ENCODE peak calls at places on chromosomes 2 and 18, in six cellular contexts. E is T-cell; H is NCI-H1105; C is CD4-positive, alpha-beta T cell; Y is HTR-8/SVneo; J is fibroblast of pulmonary artery. L is an unnamed sample.
A peak's percentile ranks its signal among the peaks of the same experiment; 100 is the strongest.

GRCh38 chr2:144320491-144320890 is 199.4 kb downstream of the ZEB2 start:
- DNase-seq in C (peak; percentile 45), E (peak; percentile 12), H (no peak), Y (peak; percentile 38), J (peak; percentile 46), L (no peak)

GRCh38 chr2:33121925-33122324 is 175.2 kb downstream of the LTBP1 start:
- DNase-seq in Y (no peak), J (no peak), C (no peak), E (no peak), H (no peak), L (no peak)

GRCh38 chr2:27977623-27978312 is 87.2 kb downstream of the BABAM2 start:
- DNase-seq in H (no peak), E (no peak), C (no peak), Y (peak; percentile 59), J (peak; percentile 85), L (no peak)

GRCh38 chr18:12975488-12975887 is 15.7 kb upstream of the CEP192 start:
- DNase-seq in C (no peak), E (no peak), Y (no peak), H (no peak), J (no peak), L (no peak)

GRCh38 chr18:11074879-11075278 is 74.5 kb downstream of the PIEZO2 start:
- DNase-seq in H (peak; percentile 89), E (no peak), C (no peak), J (no peak), Y (no peak), L (no peak)

GRCh38 chr2:20448246-20449046 is 1.6 kb downstream of the RHOB start:
- DNase-seq in J (peak; percentile 50), Y (no peak), C (no peak), E (no peak), H (no peak), L (no peak)

GRCh38 chr2:174794851-174795374 is 30.6 kb upstream of the CHRNA1 start:
- DNase-seq in C (no peak), J (no peak), E (no peak), Y (no peak), H (no peak), L (no peak)

GRCh38 chr18:43271593-43272432 is 5.5 kb downstream of the SYT4 start:
- DNase-seq in E (no peak), Y (no peak), C (no peak), J (peak; percentile 79), H (peak; percentile 16), L (no peak)

GRCh38 chr18:58605027-58606020 is 23.6 kb downstream of the ALPK2 start:
- DNase-seq in J (peak; percentile 76), C (peak; percentile 8), E (no peak), H (no peak), Y (no peak), L (no peak)

GRCh38 chr2:70553334-70553583 is 367 bp downstream of the TGFA start:
- DNase-seq in E (peak; percentile 15), C (no peak), Y (no peak), H (no peak), J (no peak), L (no peak)

GRCh38 chr2:64192080-64192479 is 47.9 kb upstream of the PELI1 start:
- DNase-seq in E (no peak), Y (no peak), C (no peak), J (no peak), H (no peak), L (no peak)

GRCh38 chr2:8753609-8754008 is 71.8 kb downstream of the ID2 start:
- DNase-seq in C (no peak), H (peak; percentile 30), Y (no peak), E (no peak), J (no peak), L (no peak)

GRCh38 chr2:5365871-5366461 is 326.2 kb upstream of the SOX11 start:
- DNase-seq in Y (no peak), E (no peak), H (peak; percentile 53), J (peak; percentile 10), C (no peak), L (peak; percentile 84)

GRCh38 chr2:206614825-206615224 is 27.5 kb upstream of the FAM237A start:
- DNase-seq in C (no peak), H (no peak), Y (peak; percentile 48), J (peak; percentile 14), E (no peak), L (no peak)

GRCh38 chr2:75340560-75340959 is 141.2 kb upstream of the TACR1 start:
- DNase-seq in Y (no peak), H (peak; percentile 74), J (no peak), E (no peak), C (no peak), L (no peak)